ENCODE peak calls at places on chromosomes 13 and 19, in six cellular contexts. L, T, A, Z, K and D are unnamed samples.

GRCh38 chr13:67330149-67330548 is 100.0 kb upstream of the PCDH9 start:
- DNase-seq in L (no peak), T (no peak), A (no peak), Z (no peak), K (no peak), D (no peak)

GRCh38 chr19:29953352-29954247 is 11.6 kb downstream of the URI1 start:
- DNase-seq in L (no peak), T (no peak), A (no peak), Z (no peak), K (no peak), D (no peak)

GRCh38 chr13:71864981-71865857 is 1.8 kb downstream of the DACH1 start:
- DNase-seq in L (no peak), T (no peak), A (peak), Z (peak), K (no peak), D (peak)

GRCh38 chr13:110340812-110341444 is 33.8 kb downstream of the COL4A2 start:
- DNase-seq in L (no peak), T (no peak), A (no peak), Z (peak), K (peak), D (peak)

GRCh38 chr13:31008400-31009115 is 76.1 kb downstream of the TEX26 start:
- DNase-seq in L (no peak), T (no peak), A (no peak), Z (no peak), K (peak), D (peak)

GRCh38 chr19:38389101-38389925 is 816 bp downstream of the SPRED3 start:
- DNase-seq in L (no peak), T (peak), A (peak), Z (peak), K (peak), D (peak)

GRCh38 chr13:78160793-78161192 is 242.2 kb upstream of the EDNRB start:
- DNase-seq in L (no peak), T (peak), A (no peak), Z (no peak), K (peak), D (peak)

GRCh38 chr19:2922987-2923386 is 21.8 kb downstream of the ZNF77 start:
- DNase-seq in L (no peak), T (peak), A (peak), Z (peak), K (peak), D (peak)

GRCh38 chr19:40279761-40280607 is 5.2 kb downstream of the AKT2 start:
- DNase-seq in L (no peak), T (no peak), A (no peak), Z (peak), K (no peak), D (no peak)

GRCh38 chr13:112658807-112659206 is 31.0 kb upstream of the ATP11A start:
- DNase-seq in L (no peak), T (no peak), A (no peak), Z (no peak), K (peak), D (no peak)

GRCh38 chr19:17063412-17063811 is 11.8 kb downstream of the HAUS8 start:
- DNase-seq in L (no peak), T (no peak), A (no peak), Z (no peak), K (no peak), D (no peak)

GRCh38 chr13:104385409-104385808 is 1319.2 kb upstream of the SLC10A2 start:
- DNase-seq in L (no peak), T (peak), A (no peak), Z (no peak), K (peak), D (peak)

GRCh38 chr13:101785858-101786257 is 333.4 kb downstream of the ITGBL1 start:
- DNase-seq in L (peak), T (peak), A (peak), Z (peak), K (peak), D (peak)

GRCh38 chr19:50870417-50871089 is 2.7 kb upstream of the KLK2 start:
- DNase-seq in L (no peak), T (no peak), A (peak), Z (no peak), K (peak), D (no peak)

GRCh38 chr13:101416181-101417042 is at the start of gene NALCN:
- DNase-seq in L (no peak), T (peak), A (peak), Z (peak), K (no peak), D (peak)

GRCh38 chr19:58409010-58409790 is 751 bp downstream of the ZNF584 start:
- DNase-seq in L (no peak), T (peak), A (peak), Z (peak), K (peak), D (no peak)

GRCh38 chr13:105762096-105762495 is 773.4 kb downstream of the EFNB2 start:
- DNase-seq in L (no peak), T (no peak), A (no peak), Z (no peak), K (no peak), D (no peak)

GRCh38 chr19:27752530-27753184 is 1460.3 kb downstream of the UQCRFS1 start:
- DNase-seq in L (no peak), T (no peak), A (no peak), Z (no peak), K (no peak), D (no peak)

GRCh38 chr19:15123900-15124299 is 16.7 kb downstream of the SYDE1 start:
- DNase-seq in L (no peak), T (no peak), A (no peak), Z (no peak), K (no peak), D (no peak)

GRCh38 chr13:33904431-33904830 is 86.5 kb downstream of the RFC3 start:
- DNase-seq in L (no peak), T (no peak), A (no peak), Z (no peak), K (no peak), D (no peak)

GRCh38 chr13:95924389-95924994 is 128.7 kb downstream of the UGGT2 start:
- DNase-seq in L (no peak), T (peak), A (no peak), Z (peak), K (peak), D (peak)

GRCh38 chr13:19601749-19602725 is 31.4 kb upstream of the MPHOSPH8 start:
- DNase-seq in L (peak), T (peak), A (peak), Z (peak), K (peak), D (peak)

GRCh38 chr13:74047925-74048324 is 86.3 kb downstream of the KLF12 start:
- DNase-seq in L (no peak), T (peak), A (peak), Z (peak), K (no peak), D (peak)

GRCh38 chr19:39171479-39172465 is 25.0 kb upstream of the NCCRP1 start:
- DNase-seq in L (no peak), T (no peak), A (no peak), Z (no peak), K (no peak), D (no peak)

GRCh38 chr13:84651288-84651687 is 769.0 kb upstream of the SLITRK1 start:
- DNase-seq in L (no peak), T (peak), A (no peak), Z (peak), K (peak), D (peak)

GRCh38 chr13:68378294-68378693 is 1148.2 kb upstream of the PCDH9 start:
- DNase-seq in L (no peak), T (no peak), A (no peak), Z (no peak), K (no peak), D (no peak)
- H3K4me2 ChIP-seq in L (no peak), T (no peak), A (no peak), Z (no peak), K (no peak), D (no peak)

DNA sequence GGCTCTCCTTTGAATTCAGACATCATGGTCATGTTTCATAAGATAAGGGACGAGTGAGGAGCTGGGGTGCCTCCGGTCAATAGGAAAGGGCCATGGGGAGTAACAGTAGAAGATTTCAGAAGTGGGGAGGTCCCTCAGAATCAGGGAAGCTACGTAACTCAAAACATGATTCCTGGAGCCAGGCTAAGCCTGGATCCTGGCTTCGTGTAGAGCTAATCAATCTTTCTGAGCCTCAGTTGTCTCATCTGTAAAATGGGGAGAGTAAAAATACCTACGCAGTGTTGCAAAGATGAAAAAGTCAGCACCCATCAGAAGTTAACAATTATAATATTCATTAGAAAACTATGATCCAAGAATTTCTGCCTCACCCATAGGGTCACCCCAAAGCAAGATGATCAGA is 106.5 kb downstream of the CACNA1A start:
- DNase-seq in L (no peak), T (no peak), A (no peak), Z (no peak), K (no peak), D (no peak)
- H2AFZ ChIP-seq in L (no peak), T (peak), A (no peak), Z (no peak), K (peak), D (peak)

GRCh38 chr13:50074843-50075242 is 59.6 kb downstream of the KCNRG start:
- DNase-seq in L (no peak), T (no peak), A (no peak), Z (no peak), K (no peak), D (no peak)
- H3K4me2 ChIP-seq in L (no peak), T (no peak), A (no peak), Z (no peak), K (peak), D (peak)

GRCh38 chr13:99227331-99227900 is 26.8 kb downstream of the UBAC2 start:
- DNase-seq in L (no peak), T (no peak), A (no peak), Z (no peak), K (no peak), D (no peak)

GRCh38 chr13:99227909-99228688 is 27.4 kb downstream of the UBAC2 start:
- DNase-seq in L (no peak), T (peak), A (no peak), Z (no peak), K (no peak), D (no peak)

GRCh38 chr13:99228737-99229691 is 28.4 kb downstream of the UBAC2 start:
- DNase-seq in L (no peak), T (peak), A (no peak), Z (no peak), K (peak), D (peak)

GRCh38 chr13:99231726-99232125 is 26.5 kb downstream of the GPR18 start:
- DNase-seq in L (no peak), T (no peak), A (no peak), Z (no peak), K (no peak), D (no peak)

DNA sequence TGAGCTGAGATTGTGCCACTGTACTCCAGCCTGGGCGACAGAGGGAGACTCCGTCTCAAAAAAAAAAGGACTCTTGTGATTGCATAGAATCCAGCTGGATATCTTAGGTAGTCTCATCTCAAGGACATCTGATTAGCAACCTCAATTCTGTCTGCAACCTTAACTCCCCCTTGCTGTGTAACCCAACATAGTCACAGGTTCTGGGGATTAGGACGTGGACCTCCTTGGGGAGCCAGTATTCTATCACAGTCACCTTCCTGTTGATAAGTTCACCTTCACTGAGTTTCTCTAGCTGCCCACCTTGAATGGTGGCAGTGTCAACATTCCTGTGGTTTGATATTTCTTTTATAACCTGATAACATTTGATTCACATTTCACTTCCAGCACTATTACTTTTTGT is 27.2 kb downstream of the GPR18 start:
- DNase-seq in L (no peak), T (no peak), A (no peak), Z (no peak), K (no peak), D (no peak)
- H2AFZ ChIP-seq in L (no peak), T (no peak), A (no peak), Z (no peak), K (no peak), D (no peak)

GRCh38 chr19:43441736-43442135 is 23.7 kb downstream of the LYPD3 start:
- DNase-seq in L (no peak), T (no peak), A (no peak), Z (no peak), K (no peak), D (no peak)

GRCh38 chr19:43438291-43439162 is 23.8 kb downstream of the TEX101 start:
- DNase-seq in L (no peak), T (peak), A (no peak), Z (peak), K (peak), D (peak)

GRCh38 chr19:43437712-43438111 is 23.0 kb downstream of the TEX101 start:
- DNase-seq in L (no peak), T (no peak), A (no peak), Z (no peak), K (no peak), D (no peak)

GRCh38 chr19:43435775-43436174 is 21.1 kb downstream of the TEX101 start:
- DNase-seq in L (no peak), T (no peak), A (no peak), Z (no peak), K (no peak), D (no peak)

DNA sequence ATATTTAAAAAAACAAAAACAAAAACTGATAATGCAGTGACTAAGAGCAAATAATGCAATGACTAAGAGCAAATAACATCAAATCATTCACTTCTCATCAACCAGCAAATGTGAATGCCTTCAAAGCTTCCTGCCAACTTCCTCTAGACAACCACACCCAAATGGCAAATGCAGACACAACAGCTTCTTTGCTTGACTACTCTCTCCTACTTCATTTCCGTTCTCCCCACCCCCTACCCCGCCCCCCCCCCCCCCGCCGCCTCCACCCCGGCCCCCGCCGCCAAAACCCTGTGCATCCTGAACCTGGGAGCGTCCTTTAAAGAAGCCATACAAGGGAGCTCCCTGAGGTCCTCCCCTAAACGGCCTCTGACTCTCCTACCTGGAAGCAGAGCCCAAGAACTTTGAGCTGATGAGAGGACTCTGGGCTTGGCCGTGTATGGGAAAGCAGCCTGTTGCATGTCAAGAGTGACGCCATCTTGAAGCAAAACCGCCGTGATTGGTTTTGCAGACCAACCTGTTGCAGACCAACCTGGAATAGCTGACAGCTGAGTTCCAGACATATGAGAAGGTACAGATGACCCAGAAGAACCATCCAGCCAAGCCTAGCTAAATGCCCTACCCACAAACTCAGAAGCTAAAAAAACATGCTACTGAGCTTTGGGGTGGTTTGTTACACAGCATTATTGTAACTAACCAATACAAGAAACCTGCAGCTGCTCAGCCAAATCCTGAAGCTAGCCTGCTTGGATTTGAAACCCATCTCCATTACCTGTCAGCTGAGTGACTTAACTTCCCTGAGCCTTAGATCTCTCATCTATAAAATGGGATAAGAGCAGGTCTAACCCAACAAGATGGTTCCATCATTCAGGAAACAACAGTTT is 24.7 kb downstream of the TEX101 start:
- DNase-seq in L (no peak), T (peak), A (no peak), Z (no peak), K (no peak), D (peak)
- H3K4me2 ChIP-seq in L (no peak), T (peak), A (no peak), Z (no peak), K (no peak), D (no peak)

DNA sequence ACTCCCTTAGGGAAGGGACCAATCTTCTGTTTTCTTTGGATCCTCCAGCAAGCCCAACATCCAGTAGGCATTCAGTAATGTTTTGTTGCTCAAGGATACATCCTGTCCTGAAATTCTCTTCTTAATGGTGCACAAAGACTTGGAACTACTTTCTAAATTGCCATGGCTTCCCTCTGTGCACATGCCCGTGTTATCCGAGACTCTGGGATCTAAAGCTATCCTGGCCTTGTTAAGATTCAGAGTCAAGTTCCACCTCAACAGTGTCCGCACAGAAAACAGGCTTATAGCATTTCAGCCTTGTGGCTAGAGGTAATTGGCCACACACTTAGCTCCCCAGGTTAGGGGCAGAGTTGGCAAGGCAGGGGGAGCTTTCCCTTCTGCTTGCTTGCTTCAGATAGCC is 71.8 kb downstream of the CBY2 start:
- DNase-seq in L (no peak), T (no peak), A (no peak), Z (no peak), K (no peak), D (no peak)
- H2AFZ ChIP-seq in L (peak), T (no peak), A (no peak), Z (no peak), K (no peak), D (peak)

DNA sequence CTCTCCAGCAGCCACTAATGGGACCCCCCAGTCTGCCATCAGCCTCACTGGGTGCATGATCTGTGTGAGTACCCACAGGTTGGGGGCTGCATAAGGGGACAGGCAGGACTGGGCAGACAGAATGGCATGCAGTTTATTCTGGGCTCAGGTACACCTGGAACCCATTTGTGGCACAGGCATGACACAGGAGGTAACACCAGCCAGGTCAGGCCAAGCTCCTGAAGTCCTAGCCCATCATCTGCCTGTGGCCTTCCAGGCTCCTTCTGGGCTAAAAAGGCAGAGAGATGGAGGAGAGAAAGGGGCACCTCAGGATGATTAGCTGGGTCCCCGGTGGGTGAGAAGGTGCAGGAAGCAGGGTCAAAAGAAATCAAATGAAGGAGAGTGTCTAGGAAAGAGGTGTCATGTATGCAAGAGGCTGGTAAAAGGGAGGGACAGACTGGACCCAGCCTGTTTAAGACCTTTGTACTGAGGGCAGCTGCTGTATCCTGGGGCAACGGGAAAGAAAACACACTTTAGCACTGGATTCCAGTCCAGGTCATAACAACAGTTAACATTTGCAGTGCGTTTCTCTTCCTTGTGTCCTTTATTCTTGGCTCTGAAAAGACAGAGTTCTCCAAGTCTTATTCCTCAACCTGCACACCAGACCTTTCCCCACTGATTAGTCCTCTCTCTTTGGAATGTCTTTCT is 20.2 kb upstream of the DGKH start:
- DNase-seq in L (no peak), T (no peak), A (no peak), Z (peak), K (no peak), D (no peak)
- H3K4me2 ChIP-seq in L (no peak), T (no peak), A (no peak), Z (peak), K (no peak), D (no peak)

GRCh38 chr19:47391510-47392223 is 27.7 kb downstream of the MEIS3 start:
- DNase-seq in L (peak), T (peak), A (peak), Z (peak), K (peak), D (peak)
- H2AFZ ChIP-seq in L (no peak), T (no peak), A (no peak), Z (no peak), K (peak), D (no peak)

DNA sequence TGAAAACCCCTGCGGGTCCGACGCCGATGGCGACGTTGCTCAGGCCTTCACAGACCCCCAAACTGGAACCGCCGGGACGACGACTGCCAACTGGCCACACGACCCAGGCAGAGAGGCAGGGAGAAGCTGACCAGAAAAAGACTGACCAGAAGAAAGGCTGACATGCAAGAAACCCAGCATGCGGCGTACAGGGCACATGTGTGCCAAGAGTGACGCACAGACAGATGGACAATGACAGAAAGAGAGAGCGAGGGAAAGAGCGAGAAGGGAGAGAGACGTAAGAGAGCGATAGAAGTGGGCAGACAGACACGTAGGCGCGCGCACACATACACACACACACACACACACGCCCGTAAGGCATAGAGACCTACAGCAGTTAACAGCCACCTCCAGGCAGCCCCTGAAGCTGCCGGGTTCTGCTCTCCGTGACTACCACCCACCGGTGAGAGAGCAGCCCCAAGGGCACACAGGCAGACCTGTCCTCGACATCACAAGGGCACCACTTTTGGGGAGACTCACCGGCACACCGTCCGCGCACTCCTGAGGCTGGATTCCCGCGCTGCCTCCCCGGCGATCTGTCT is 67.2 kb upstream of the ZNF527 start:
- DNase-seq in L (no peak), T (no peak), A (peak), Z (no peak), K (no peak), D (no peak)
- H3K4me2 ChIP-seq in L (peak), T (no peak), A (peak), Z (peak), K (no peak), D (peak)

GRCh38 chr19:33273881-33274662 is 28.3 kb downstream of the CEBPA start:
- DNase-seq in L (no peak), T (peak), A (no peak), Z (peak), K (peak), D (peak)
- H2AFZ ChIP-seq in L (no peak), T (peak), A (no peak), Z (no peak), K (peak), D (peak)